ENCODE peak calls at places on chromosomes 11 and 22, in four cellular contexts. J, K, P and B are unnamed samples.

GRCh38 chr22:23072911-23073491 is 2.7 kb downstream of the GNAZ start:
- DNase-seq in J (no peak), K (no peak), P (peak; percentile 32), B (no peak)

GRCh38 chr22:37056246-37056645 is 4.7 kb downstream of the KCTD17 start:
- DNase-seq in J (no peak), K (no peak), P (no peak), B (no peak)

GRCh38 chr11:56876621-56877312 is 111.9 kb upstream of the OR5AK2 start:
- DNase-seq in J (no peak), K (peak; percentile 76), P (peak; percentile 82), B (no peak)

GRCh38 chr22:37417264-37417663 is 10.0 kb downstream of the ELFN2 start:
- DNase-seq in J (no peak), K (no peak), P (no peak), B (no peak)

GRCh38 chr11:18527512-18527911 is 770 bp upstream of the TSG101 start:
- DNase-seq in J (no peak), K (peak; percentile 62), P (peak; percentile 71), B (no peak)

GRCh38 chr11:89495951-89496350 is 4.8 kb upstream of the NOX4 start:
- DNase-seq in J (no peak), K (peak; percentile 82), P (peak; percentile 74), B (no peak)

GRCh38 chr11:125441648-125442410 is 54.2 kb downstream of the FEZ1 start:
- DNase-seq in J (no peak), K (no peak), P (no peak), B (no peak)

GRCh38 chr11:44658451-44658850 is 68.3 kb upstream of the TSPAN18 start:
- DNase-seq in J (peak; percentile 20), K (no peak), P (peak; percentile 10), B (no peak)

GRCh38 chr22:41833369-41834004 is 582 bp downstream of the SREBF2 start:
- DNase-seq in J (peak; percentile 43), K (peak; percentile 23), P (no peak), B (peak; percentile 61)

GRCh38 chr11:130413383-130414106 is 14.9 kb downstream of the ADAMTS8 start:
- DNase-seq in J (no peak), K (peak; percentile 94), P (peak; percentile 95), B (no peak)

GRCh38 chr11:117195208-117195607 is 4.0 kb upstream of the TAGLN start:
- DNase-seq in J (no peak), K (no peak), P (no peak), B (no peak)

GRCh38 chr22:36386900-36387663 is 685 bp downstream of the MYH9 start:
- DNase-seq in J (peak; percentile 59), K (no peak), P (peak; percentile 37), B (peak; percentile 76)

GRCh38 chr11:13261600-13262061 is 16.0 kb upstream of the BMAL1 start:
- DNase-seq in J (peak; percentile 31), K (peak; percentile 93), P (peak; percentile 88), B (no peak)

GRCh38 chr11:13126430-13126829 is 117.3 kb downstream of the RASSF10 start:
- DNase-seq in J (no peak), K (peak; percentile 48), P (peak; percentile 94), B (no peak)

GRCh38 chr11:10409207-10409661 is 45.8 kb upstream of the AMPD3 start:
- DNase-seq in J (no peak), K (no peak), P (no peak), B (no peak)

GRCh38 chr11:82234256-82234655 is 499.4 kb downstream of the FAM181B start:
- DNase-seq in J (no peak), K (peak; percentile 18), P (no peak), B (no peak)

GRCh38 chr22:32680277-32680676 is 121.2 kb upstream of the TIMP3 start:
- DNase-seq in J (no peak), K (no peak), P (peak; percentile 59), B (no peak)

GRCh38 chr22:28882878-28883656 is at the start of gene ZNRF3:
- DNase-seq in J (peak; percentile 91), K (peak; percentile 89), P (peak; percentile 94), B (peak; percentile 84)

GRCh38 chr11:8095831-8096522 is 15.0 kb downstream of the TUB start:
- DNase-seq in J (no peak), K (no peak), P (no peak), B (no peak)

GRCh38 chr22:17268501-17269223 is 49.4 kb upstream of the ADA2 start:
- DNase-seq in J (no peak), K (no peak), P (no peak), B (no peak)

GRCh38 chr22:17271711-17272451 is 52.6 kb upstream of the ADA2 start:
- DNase-seq in J (no peak), K (no peak), P (no peak), B (no peak)

GRCh38 chr22:17269607-17270261 is 50.5 kb upstream of the ADA2 start:
- DNase-seq in J (no peak), K (no peak), P (no peak), B (no peak)

GRCh38 chr22:17267661-17268330 is 48.6 kb upstream of the ADA2 start:
- DNase-seq in J (no peak), K (no peak), P (no peak), B (no peak)

DNA sequence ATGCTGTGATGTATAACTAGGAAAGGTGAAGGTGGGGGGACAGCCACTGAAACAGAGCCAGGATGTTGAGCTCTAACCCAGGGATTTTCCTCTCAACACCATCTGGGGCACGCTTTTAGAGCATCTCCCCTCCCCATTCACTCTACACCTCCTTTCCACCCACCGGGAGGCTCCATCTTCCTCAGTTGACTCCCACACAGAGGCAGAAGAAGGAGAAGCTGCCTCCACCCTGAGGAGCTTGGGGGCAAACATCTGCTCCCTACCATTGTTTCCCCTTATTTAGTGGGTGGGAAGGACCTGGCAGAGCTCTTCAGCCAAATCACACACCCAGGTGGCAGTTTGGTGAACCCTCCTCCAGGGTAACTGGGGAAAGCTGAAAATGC is 50.0 kb upstream of the ADA2 start:
- DNase-seq in J (no peak), K (no peak), P (no peak), B (no peak)
- TF ChIP-seq CTCF in J (no peak), K (no peak), P (no peak), B (no peak)

DNA sequence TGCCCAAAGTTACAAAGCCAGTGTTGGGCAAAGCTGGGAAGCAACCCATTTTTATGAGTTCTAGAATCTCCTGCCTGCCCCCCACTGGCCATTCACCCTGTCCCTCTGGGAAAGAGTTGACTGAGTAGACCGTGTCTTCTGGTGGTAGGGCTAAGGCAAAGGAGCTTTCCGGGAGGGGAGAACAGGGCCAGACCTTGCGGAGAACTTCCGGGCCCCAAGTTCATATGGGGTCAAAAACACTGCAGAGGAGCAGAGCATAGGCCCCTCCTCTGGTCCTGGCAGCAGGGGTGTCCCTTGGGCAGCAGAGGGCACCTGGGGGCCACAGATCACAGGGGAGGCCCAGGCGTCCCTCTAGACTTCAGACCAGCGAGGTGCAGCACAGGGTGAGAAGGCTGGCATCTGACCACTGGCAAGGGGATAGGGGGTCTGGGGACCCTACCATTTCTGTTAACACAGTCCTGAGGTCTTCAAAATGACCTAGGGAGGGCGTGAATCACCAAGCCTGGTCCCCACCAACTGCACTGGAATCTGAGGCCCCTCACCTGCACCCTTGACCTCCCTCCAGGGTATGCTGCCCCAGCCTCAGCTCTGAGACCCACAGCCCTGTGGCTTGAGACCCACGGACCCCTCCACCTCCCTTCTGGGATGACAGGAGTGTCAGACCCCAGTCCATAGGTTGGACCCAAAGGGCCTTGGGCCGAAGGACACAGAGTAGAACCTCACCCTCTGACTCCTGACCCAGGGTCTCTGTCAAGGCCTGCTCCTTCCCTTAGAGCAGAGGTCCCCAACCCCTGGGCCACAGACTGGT is 1.3 kb upstream of the ARAP1 start:
- DNase-seq in J (no peak), K (no peak), P (no peak), B (no peak)
- TF ChIP-seq CTCF in J (no peak), K (no peak), P (no peak), B (no peak)

GRCh38 chr22:49930128-49930527 is 11.7 kb downstream of the CRELD2 start:
- DNase-seq in J (no peak), K (no peak), P (no peak), B (no peak)

GRCh38 chr22:49928571-49929552 is 10.4 kb downstream of the CRELD2 start:
- DNase-seq in J (no peak), K (no peak), P (no peak), B (no peak)

GRCh38 chr22:49928185-49928495 is 9.7 kb downstream of the CRELD2 start:
- DNase-seq in J (no peak), K (no peak), P (no peak), B (no peak)

GRCh38 chr22:49930596-49931412 is 12.4 kb downstream of the CRELD2 start:
- DNase-seq in J (peak; percentile 91), K (peak; percentile 58), P (peak; percentile 79), B (peak; percentile 53)

DNA sequence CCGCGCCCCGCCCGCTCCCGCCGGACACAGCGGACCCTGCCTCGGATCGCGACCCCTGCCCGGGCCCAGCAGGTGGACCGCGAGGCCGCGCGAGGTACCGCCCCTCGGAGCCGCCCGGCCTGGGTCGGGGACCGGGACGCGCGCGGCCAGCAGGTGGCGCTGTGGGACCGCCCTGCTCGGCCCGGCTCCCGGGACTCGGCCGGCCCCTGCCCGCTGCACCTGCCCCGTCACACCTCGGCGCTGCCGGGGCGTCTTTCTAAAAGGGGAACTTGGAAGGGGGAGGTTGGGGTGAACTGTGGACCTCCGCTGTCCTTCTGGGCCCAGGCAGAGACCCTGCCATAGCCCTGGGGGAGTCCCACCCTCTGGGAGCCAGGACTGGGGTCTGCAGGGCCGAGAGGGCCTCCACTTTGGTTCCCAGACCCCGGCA is 11.1 kb downstream of the CRELD2 start:
- DNase-seq in J (peak; percentile 89), K (peak; percentile 15), P (peak; percentile 47), B (peak; percentile 95)
- TF ChIP-seq CTCF in J (peak; percentile 92), K (peak; percentile 18), P (peak; percentile 16), B (peak; percentile 53)

GRCh38 chr22:19106886-19107729 is 15.1 kb downstream of the DGCR2 start:
- DNase-seq in J (no peak), K (no peak), P (no peak), B (no peak)

GRCh38 chr22:19105456-19105855 is 16.8 kb downstream of the DGCR2 start:
- DNase-seq in J (no peak), K (no peak), P (no peak), B (no peak)

GRCh38 chr22:19107730-19108074 is 14.5 kb downstream of the DGCR2 start:
- DNase-seq in J (no peak), K (no peak), P (no peak), B (no peak)

GRCh38 chr22:19103881-19104821 is 18.1 kb downstream of the DGCR2 start:
- DNase-seq in J (no peak), K (no peak), P (peak; percentile 40), B (no peak)

GRCh38 chr22:19105867-19106802 is 16.1 kb downstream of the DGCR2 start:
- DNase-seq in J (no peak), K (no peak), P (no peak), B (no peak)
- TF ChIP-seq CTCF in J (peak; percentile 24), K (peak; percentile 27), P (peak; percentile 18), B (no peak)

GRCh38 chr11:1531961-1532586 is 40.0 kb downstream of the DUSP8 start:
- DNase-seq in J (no peak), K (peak; percentile 79), P (peak; percentile 85), B (no peak)
- TF ChIP-seq CTCF in J (no peak), K (no peak), P (peak; percentile 39), B (no peak)

DNA sequence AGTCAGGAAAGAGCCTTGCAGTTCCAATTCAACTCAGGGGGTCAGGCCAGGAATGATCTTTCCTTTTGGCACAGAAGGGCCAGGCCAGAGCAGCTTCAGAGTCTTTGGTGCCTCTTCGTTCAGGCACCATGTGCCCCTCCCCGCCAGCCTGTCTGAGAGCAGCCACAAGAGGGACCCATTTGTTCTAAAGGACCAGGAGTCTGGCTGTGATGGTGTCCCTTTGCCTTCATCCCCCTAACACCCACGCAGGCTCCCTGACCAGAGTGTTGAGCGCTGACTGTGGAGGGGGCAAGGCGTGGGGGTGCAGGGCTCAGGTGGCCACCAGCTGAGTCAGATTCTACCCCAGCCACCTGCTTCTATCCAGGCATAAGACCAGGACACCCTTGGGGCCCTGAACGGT is 156.4 kb downstream of the TTC17 start:
- DNase-seq in J (no peak), K (no peak), P (no peak), B (no peak)
- TF ChIP-seq CTCF in J (no peak), K (peak; percentile 14), P (peak; percentile 12), B (no peak)